ENCODE peak calls at places on chromosome 1, in five cellular contexts. Y is GM23338, B is T follicular helper cell, N is T1000, Z is NCI-H2171. U is an unnamed sample.

GRCh38 chr1:2024887-2025286 is 5.7 kb downstream of the GABRD start:
- DNase-seq in B (no peak), N (no peak), Z (no peak), Y (no peak), U (no peak)

GRCh38 chr1:58883037-58883887 is 99.4 kb upstream of the JUN start:
- DNase-seq in B (no peak), N (peak), Z (no peak), Y (peak), U (peak)

GRCh38 chr1:245156736-245157505 is 2.1 kb downstream of the KIF26B start:
- DNase-seq in N (peak), Y (peak), B (no peak), Z (no peak), U (no peak)

GRCh38 chr1:226702318-226702956 is 36.6 kb downstream of the ITPKB start:
- DNase-seq in B (no peak), Z (no peak), Y (no peak), N (no peak), U (no peak)

GRCh38 chr1:1788646-1789431 is 10.6 kb upstream of the NADK start:
- DNase-seq in Y (peak), Z (no peak), B (no peak), N (no peak), U (no peak)

GRCh38 chr1:190373705-190374336 is 103.8 kb downstream of the BRINP3 start:
- DNase-seq in Z (no peak), N (no peak), Y (peak), B (no peak), U (no peak)

GRCh38 chr1:44947060-44947773 is 39.2 kb downstream of the EIF2B3 start:
- DNase-seq in Y (no peak), Z (peak), N (no peak), B (no peak), U (no peak)

GRCh38 chr1:206005761-206006160 is 2.6 kb upstream of the RAB7B start:
- DNase-seq in N (no peak), Z (no peak), Y (no peak), B (no peak), U (no peak)

GRCh38 chr1:92211166-92211565 is 6.5 kb upstream of the C1orf146 start:
- DNase-seq in Y (no peak), Z (no peak), N (no peak), B (no peak), U (no peak)

GRCh38 chr1:62241357-62242131 is 46.9 kb downstream of the L1TD1 start:
- DNase-seq in Z (peak), N (no peak), Y (no peak), B (no peak), U (no peak)

GRCh38 chr1:12654004-12654567 is 10.2 kb downstream of the AADACL4 start:
- DNase-seq in B (no peak), Y (no peak), Z (no peak), N (no peak), U (no peak)

GRCh38 chr1:19423130-19423529 is 62.2 kb downstream of the CAPZB start:
- DNase-seq in B (no peak), N (no peak), Y (no peak), Z (no peak), U (no peak)

GRCh38 chr1:100860397-100860991 is 34.1 kb downstream of the EXTL2 start:
- DNase-seq in Y (peak), N (no peak), B (no peak), Z (peak), U (peak)

GRCh38 chr1:43565600-43566360 is 35.1 kb downstream of the PTPRF start:
- DNase-seq in Y (peak), N (no peak), B (peak), Z (peak), U (no peak)

GRCh38 chr1:63721531-63722189 is 52.2 kb upstream of the ROR1 start:
- DNase-seq in Y (peak), B (no peak), N (no peak), Z (peak), U (no peak)

GRCh38 chr1:75135829-75136142 is 1.6 kb downstream of the LHX8 start:
- DNase-seq in B (no peak), Y (peak), Z (no peak), N (no peak), U (no peak)

GRCh38 chr1:209670441-209671082 is 4.7 kb upstream of the G0S2 start:
- DNase-seq in N (no peak), B (no peak), Z (no peak), Y (no peak), U (no peak)

GRCh38 chr1:167297222-167298214 is 76.8 kb downstream of the POU2F1 start:
- DNase-seq in Z (no peak), B (no peak), Y (peak), N (no peak), U (no peak)

GRCh38 chr1:160605792-160606520 is 26.7 kb upstream of the CD84 start:
- DNase-seq in B (no peak), N (no peak), Z (no peak), Y (no peak), U (no peak)

GRCh38 chr1:45922813-45923212 is 119.4 kb downstream of the MAST2 start:
- DNase-seq in B (no peak), N (no peak), Y (no peak), Z (no peak), U (no peak)

GRCh38 chr1:243939167-243939848 is 89.3 kb upstream of the AKT3 start:
- DNase-seq in Z (no peak), Y (peak), B (no peak), N (no peak), U (no peak)

GRCh38 chr1:172254521-172255222 is 165.8 kb upstream of the C1orf105 start:
- DNase-seq in N (no peak), B (no peak), Z (no peak), Y (no peak), U (peak)

GRCh38 chr1:108670131-108670773 is 9.4 kb upstream of the HENMT1 start:
- DNase-seq in Y (no peak), Z (no peak), B (no peak), N (no peak), U (no peak)

GRCh38 chr1:65059930-65060538 is 88.0 kb upstream of the AK4 start:
- DNase-seq in Y (peak), B (no peak), N (no peak), Z (no peak), U (peak)

GRCh38 chr1:99005537-99005942 is 879 bp upstream of the PLPPR5 start:
- DNase-seq in B (no peak), Z (no peak), Y (peak), N (no peak), U (no peak)

GRCh38 chr1:2942410-2942809 is 78.9 kb upstream of the ACTRT2 start:
- DNase-seq in Z (no peak), B (no peak), Y (no peak), N (no peak), U (no peak)

GRCh38 chr1:228015276-228016180 is 8.7 kb downstream of the WNT3A start:
- DNase-seq in N (no peak), Y (no peak), B (no peak), Z (no peak), U (peak)

GRCh38 chr1:199297174-199297573 is 658.3 kb downstream of the PTPRC start:
- DNase-seq in B (no peak), Z (no peak), Y (no peak), N (no peak), U (no peak)

GRCh38 chr1:234611153-234611798 is 1.3 kb upstream of the IRF2BP2 start:
- DNase-seq in N (no peak), Y (peak), B (peak), Z (peak), U (no peak)

GRCh38 chr1:77802026-77802425 is 22.6 kb downstream of the MIGA1 start:
- DNase-seq in B (no peak), N (no peak), Y (no peak), Z (no peak), U (no peak)

GRCh38 chr1:198577444-198577843 is 37.0 kb upstream of the ATP6V1G3 start:
- DNase-seq in N (no peak), Z (no peak), Y (no peak), B (no peak), U (peak)

GRCh38 chr1:39575191-39576015 is 1.2 kb downstream of the PABPC4 start:
- DNase-seq in B (peak), Z (peak), Y (peak), N (peak), U (peak)

GRCh38 chr1:70090146-70090545 is 115.2 kb downstream of the LRRC40 start:
- DNase-seq in B (no peak), Y (no peak), Z (no peak), N (no peak), U (no peak)

GRCh38 chr1:236753554-236753953 is 41.5 kb upstream of the MTR start:
- DNase-seq in N (no peak), B (no peak), Y (peak), Z (peak), U (peak)

GRCh38 chr1:94236630-94237290 is 624 bp downstream of the ARHGAP29 start:
- DNase-seq in Y (peak), N (peak), B (no peak), Z (no peak), U (no peak)

GRCh38 chr1:6523566-6523965 is 30.7 kb downstream of the NOL9 start:
- DNase-seq in Z (no peak), Y (peak), N (no peak), B (no peak), U (peak)

GRCh38 chr1:40818264-40818961 is 34.8 kb downstream of the KCNQ4 start:
- DNase-seq in Y (peak), Z (no peak), B (peak), N (no peak), U (no peak)

GRCh38 chr1:179124866-179125265 is 43.0 kb downstream of the TOR3A start:
- DNase-seq in Z (no peak), N (no peak), Y (no peak), B (no peak), U (no peak)

GRCh38 chr1:17566892-17567291 is 27.4 kb downstream of the ARHGEF10L start:
- DNase-seq in Z (no peak), N (no peak), B (no peak), Y (no peak), U (no peak)

GRCh38 chr1:15116966-15117365 is 36.6 kb upstream of the TMEM51 start:
- DNase-seq in B (no peak), Y (no peak), N (no peak), Z (no peak), U (no peak)